ENCODE peak calls at places on chromosome 9, in four cellular contexts. S is left ventricle myocardium inferior, B is aorta, L is substantia nigra. U is an unnamed sample.

GRCh38 chr9:121201045-121201737 is 478 bp downstream of the RAB14 start:
- DNase-seq in B (peak; percentile 67), L (no peak), S (peak; percentile 53), U (no peak)

GRCh38 chr9:16830806-16831205 is 39.7 kb downstream of the BNC2 start:
- DNase-seq in B (no peak), L (no peak), S (no peak), U (no peak)

GRCh38 chr9:3743901-3744413 is 218.2 kb upstream of the RFX3 start:
- DNase-seq in L (no peak), S (no peak), B (no peak), U (no peak)

GRCh38 chr9:35698231-35698630 is 8.5 kb upstream of the TPM2 start:
- DNase-seq in S (no peak), B (no peak), L (no peak), U (no peak)

GRCh38 chr9:126491256-126491879 is 122.4 kb upstream of the LMX1B start:
- DNase-seq in L (peak; percentile 19), S (no peak), B (peak; percentile 35), U (peak; percentile 60)

GRCh38 chr9:122797316-122798033 is 2.4 kb upstream of the OR1K1 start:
- DNase-seq in B (no peak), S (no peak), L (no peak), U (no peak)

GRCh38 chr9:119337566-119337965 is 31.7 kb downstream of the BRINP1 start:
- DNase-seq in B (no peak), S (no peak), L (no peak), U (no peak)

GRCh38 chr9:96164268-96164683 is 137.7 kb downstream of the HSD17B3 start:
- DNase-seq in L (no peak), B (no peak), S (no peak), U (no peak)

GRCh38 chr9:20618361-20618799 is 3.9 kb downstream of the MLLT3 start:
- DNase-seq in L (no peak), B (no peak), S (no peak), U (no peak)

GRCh38 chr9:133880851-133881634 is 111.1 kb downstream of the VAV2 start:
- DNase-seq in S (no peak), B (no peak), L (no peak), U (no peak)

GRCh38 chr9:108119530-108120113 is 630.1 kb upstream of the KLF4 start:
- DNase-seq in S (peak; percentile 34), B (no peak), L (no peak), U (no peak)

GRCh38 chr9:125789196-125789595 is 42.0 kb downstream of the PBX3 start:
- DNase-seq in L (no peak), S (no peak), B (no peak), U (no peak)

GRCh38 chr9:34723141-34723540 is 13.2 kb upstream of the CCL21 start:
- DNase-seq in L (no peak), B (no peak), S (no peak), U (no peak)

GRCh38 chr9:126439402-126439765 is 112.8 kb downstream of the MVB12B start:
- DNase-seq in B (no peak), S (no peak), L (no peak), U (no peak)

GRCh38 chr9:113566011-113566711 is 102.6 kb downstream of the RGS3 start:
- DNase-seq in S (no peak), B (no peak), L (no peak), U (no peak)
- H3K27ac ChIP-seq in S (peak overlapping the region; percentile 94), B (peak overlapping the region; percentile 83), L (peak overlapping the region; percentile 92), U (peak overlapping the region; percentile 79)

GRCh38 chr9:115030006-115030405 is 88.0 kb downstream of the TNC start:
- DNase-seq in L (no peak), S (no peak), B (no peak), U (no peak)
- H3K27ac ChIP-seq in L (no peak overlapping the region), S (no peak overlapping the region), B (no peak overlapping the region), U (no peak overlapping the region)

GRCh38 chr9:68447611-68448010 is 91.2 kb downstream of the PGM5 start:
- DNase-seq in B (no peak), S (no peak), L (no peak), U (no peak)
- H3K27ac ChIP-seq in B (peak overlapping the region; percentile 22), S (peak overlapping the region; percentile 42), L (no peak overlapping the region), U (no peak overlapping the region)

GRCh38 chr9:68834931-68835520 is 130.0 kb downstream of the PIP5K1B start:
- DNase-seq in L (no peak), S (no peak), B (no peak), U (no peak)
- H3K27ac ChIP-seq in L (no peak overlapping the region), S (peak overlapping the region; percentile 15), B (no peak overlapping the region), U (no peak overlapping the region)

GRCh38 chr9:97560851-97561250 is 59.4 kb downstream of the TMOD1 start:
- DNase-seq in B (no peak), L (no peak), S (no peak), U (no peak)

GRCh38 chr9:97558701-97559101 is 57.2 kb downstream of the TMOD1 start:
- DNase-seq in L (no peak), S (no peak), B (no peak), U (no peak)

GRCh38 chr9:97557606-97558095 is 56.2 kb downstream of the TMOD1 start:
- DNase-seq in L (no peak), S (peak; percentile 81), B (peak; percentile 86), U (peak; percentile 81)

GRCh38 chr9:97560154-97560553 is 58.7 kb downstream of the TMOD1 start:
- DNase-seq in B (no peak), S (no peak), L (no peak), U (no peak)

DNA sequence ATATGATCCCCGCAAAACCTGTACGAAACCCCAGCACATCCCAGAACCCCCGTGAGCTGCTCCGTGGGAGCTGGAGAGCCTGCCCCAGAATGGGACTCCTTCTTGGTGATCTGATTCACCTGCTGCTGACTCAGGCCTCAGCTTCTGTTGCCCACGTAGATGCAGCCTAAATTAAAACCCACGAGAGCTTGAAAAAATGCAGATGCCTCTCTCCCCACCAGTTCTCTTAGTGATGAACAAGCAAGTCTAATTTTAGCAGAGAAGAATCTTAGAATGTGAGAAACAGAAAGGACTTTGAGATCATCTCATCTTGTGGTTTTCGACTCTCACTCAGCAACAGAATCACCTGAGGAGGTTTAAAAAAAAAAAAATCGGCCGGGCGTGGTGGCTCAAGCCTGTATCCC is 57.6 kb downstream of the TMOD1 start:
- DNase-seq in L (no peak), S (no peak), B (no peak), U (no peak)
- H3K27ac ChIP-seq in L (no peak overlapping the region), S (peak overlapping the region; percentile 95), B (no peak overlapping the region), U (peak overlapping the region; percentile 82)

GRCh38 chr9:7118653-7119052 is 360.9 kb downstream of the KDM4C start:
- DNase-seq in B (no peak), L (no peak), S (no peak), U (no peak)

GRCh38 chr9:7121055-7121454 is 363.3 kb downstream of the KDM4C start:
- DNase-seq in S (no peak), B (no peak), L (no peak), U (no peak)

GRCh38 chr9:7115606-7116005 is 357.8 kb downstream of the KDM4C start:
- DNase-seq in B (no peak), S (no peak), L (no peak), U (no peak)

GRCh38 chr9:7119612-7120011 is 361.8 kb downstream of the KDM4C start:
- DNase-seq in S (no peak), L (no peak), B (no peak), U (no peak)

GRCh38 chr9:7117676-7118561 is 360.1 kb downstream of the KDM4C start:
- DNase-seq in B (no peak), S (no peak), L (no peak), U (no peak)
- H3K27ac ChIP-seq in B (no peak overlapping the region), S (no peak overlapping the region), L (no peak overlapping the region), U (no peak overlapping the region)

DNA sequence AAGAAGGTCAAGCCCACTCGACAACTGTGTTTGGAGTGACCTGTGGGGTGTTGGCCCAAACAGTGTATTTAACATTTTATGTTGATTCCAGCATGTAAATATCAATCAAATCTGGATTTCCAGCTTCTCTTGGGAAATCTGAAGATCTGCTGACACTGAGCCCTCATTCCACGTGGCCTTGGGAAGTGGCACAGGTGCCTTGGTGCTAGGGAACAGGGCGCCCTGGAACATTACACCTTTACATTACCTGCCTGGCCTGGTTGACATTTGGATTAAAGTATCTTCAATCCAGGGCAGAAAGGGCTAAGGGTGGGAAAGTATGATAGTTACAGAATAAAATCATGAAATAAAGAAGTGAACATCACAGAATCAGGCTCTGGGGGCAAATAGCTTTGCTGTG is 84.9 kb upstream of the CTSL start:
- DNase-seq in S (no peak), B (no peak), L (no peak), U (no peak)
- H3K27ac ChIP-seq in S (no peak overlapping the region), B (no peak overlapping the region), L (no peak overlapping the region), U (no peak overlapping the region)

GRCh38 chr9:109317979-109318671 is 2.7 kb downstream of the EPB41L4B start:
- DNase-seq in S (no peak), B (no peak), L (no peak), U (peak; percentile 5)

GRCh38 chr9:109319072-109319630 is 1.7 kb downstream of the EPB41L4B start:
- DNase-seq in S (no peak), B (no peak), L (no peak), U (no peak)

GRCh38 chr9:109320734-109321448 is at the start of gene EPB41L4B:
- DNase-seq in B (peak; percentile 86), S (peak; percentile 84), L (peak; percentile 67), U (peak; percentile 80)

GRCh38 chr9:109320338-109320733 is 523 bp downstream of the EPB41L4B start:
- DNase-seq in B (no peak), L (no peak), S (no peak), U (no peak)

DNA sequence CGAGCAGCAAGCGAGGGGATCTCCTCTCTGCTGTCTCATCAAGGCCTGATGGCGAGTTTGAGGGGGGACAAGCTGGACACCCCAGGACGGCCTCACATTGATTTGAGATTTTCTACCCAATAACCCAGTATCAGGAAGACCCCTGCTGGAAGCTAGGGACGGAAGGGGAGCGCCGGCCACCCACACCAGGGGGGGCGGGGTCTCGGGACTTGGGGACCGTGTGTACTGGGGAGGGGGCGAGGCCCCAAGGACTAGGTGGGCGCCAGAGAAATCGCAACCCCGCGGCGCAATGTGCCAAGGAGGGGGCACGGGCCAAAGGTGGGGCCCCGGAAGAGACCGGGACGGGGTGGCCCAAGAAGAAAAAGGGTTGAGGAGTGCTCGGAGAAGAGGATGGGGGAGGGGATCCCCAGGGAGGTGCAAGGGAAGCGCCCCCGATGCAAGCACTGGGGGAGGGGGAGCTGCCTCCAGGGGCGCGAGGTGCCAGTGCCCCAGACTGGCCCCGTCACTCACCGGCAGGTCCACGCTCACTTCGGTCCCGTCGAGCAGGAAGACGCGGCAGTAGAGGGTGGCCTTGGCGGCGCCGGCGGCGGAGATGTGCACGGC is 1.1 kb downstream of the EPB41L4B start:
- DNase-seq in L (no peak), B (no peak), S (no peak), U (no peak)
- H3K27ac ChIP-seq in L (no peak overlapping the region), B (no peak overlapping the region), S (peak overlapping the region; percentile 70), U (no peak overlapping the region)

DNA sequence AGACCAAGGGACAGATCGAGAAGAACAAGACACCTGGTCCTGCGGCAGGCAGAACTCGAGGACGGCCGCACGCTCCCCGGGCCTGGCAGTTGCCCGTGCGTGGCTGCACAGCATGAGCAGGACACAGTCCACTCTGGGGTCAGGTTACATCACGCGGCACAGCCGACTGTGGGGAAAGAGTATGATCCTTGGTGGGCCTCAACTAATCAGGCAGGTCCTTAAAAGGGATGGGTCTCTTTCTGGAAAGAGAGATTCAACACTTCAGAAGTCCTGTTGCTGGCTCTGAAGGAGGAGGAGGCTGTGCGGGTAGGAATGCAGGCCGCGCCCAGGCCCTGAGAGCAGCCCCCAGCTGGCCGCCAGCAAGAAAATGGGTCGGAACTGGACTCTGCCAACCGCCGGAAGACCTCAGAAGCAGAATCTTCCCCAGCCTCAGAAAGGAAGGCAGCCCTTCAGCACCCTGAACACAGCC is 11.5 kb downstream of the UBAC1 start:
- DNase-seq in L (no peak), B (no peak), S (no peak), U (no peak)
- H3K27ac ChIP-seq in L (no peak overlapping the region), B (no peak overlapping the region), S (peak overlapping the region; percentile 33), U (peak overlapping the region; percentile 8)

U was measured in caudate nucleus.